ENCODE peak calls at places on chromosomes 12 and 14, in nine cellular contexts. A, M, L, U, R, X, H, I and K are unnamed samples.
A peak's percentile ranks its signal among the peaks of the same experiment; 100 is the strongest.

GRCh38 chr14:96567289-96567899 is 65.2 kb downstream of the PAPOLA start:
- DNase-seq in A (peak; percentile 41), M (no peak), L (no peak), U (no peak), R (peak; percentile 44), X (no peak), H (no peak), I (no peak), K (no peak)

GRCh38 chr14:47392351-47392750 is 283.1 kb downstream of the MDGA2 start:
- DNase-seq in A (no peak), M (no peak), L (no peak), U (no peak), R (peak; percentile 22), X (no peak), H (no peak), I (no peak), K (no peak)

GRCh38 chr12:9333129-9333528 is 124.9 kb upstream of the PZP start:
- DNase-seq in A (no peak), M (no peak), L (no peak), U (no peak), R (no peak), X (no peak), H (no peak), I (no peak), K (no peak)

GRCh38 chr12:47885566-47885965 is 19.2 kb downstream of the VDR start:
- DNase-seq in A (no peak), M (no peak), L (no peak), U (no peak), R (no peak), X (no peak), H (no peak), I (no peak), K (no peak)

GRCh38 chr14:88277205-88277604 is 45.9 kb downstream of the KCNK10 start:
- DNase-seq in A (no peak), M (no peak), L (no peak), U (no peak), R (no peak), X (no peak), H (no peak), I (no peak), K (no peak)

GRCh38 chr12:52054231-52054837 is 3.1 kb downstream of the NR4A1 start:
- DNase-seq in A (no peak), M (no peak), L (no peak), U (no peak), R (peak; percentile 17), X (no peak), H (peak; percentile 62), I (no peak), K (no peak)

GRCh38 chr12:52628111-52628507 is 9.8 kb upstream of the KRT73 start:
- DNase-seq in A (no peak), M (no peak), L (no peak), U (no peak), R (no peak), X (no peak), H (no peak), I (no peak), K (no peak)

GRCh38 chr14:69481815-69482568 is 2.5 kb upstream of the PLEKHD1 start:
- DNase-seq in A (no peak), M (no peak), L (no peak), U (no peak), R (no peak), X (peak; percentile 64), H (no peak), I (no peak), K (no peak)

GRCh38 chr14:57833304-57833703 is 32.6 kb downstream of the SLC35F4 start:
- DNase-seq in A (no peak), M (no peak), L (no peak), U (no peak), R (peak; percentile 25), X (no peak), H (no peak), I (no peak), K (no peak)

GRCh38 chr14:77099425-77100167 is 1.5 kb downstream of the CIPC start:
- DNase-seq in A (no peak), M (no peak), L (no peak), U (no peak), R (peak; percentile 66), X (no peak), H (no peak), I (no peak), K (no peak)

GRCh38 chr14:96255501-96256366 is at the start of gene BDKRB1:
- DNase-seq in A (no peak), M (no peak), L (no peak), U (no peak), R (no peak), X (no peak), H (no peak), I (no peak), K (no peak)

GRCh38 chr14:29857545-29857944 is 70.1 kb downstream of the PRKD1 start:
- DNase-seq in A (no peak), M (no peak), L (no peak), U (no peak), R (no peak), X (peak; percentile 55), H (no peak), I (no peak), K (no peak)

GRCh38 chr12:120013659-120014380 is 24.8 kb downstream of the BICDL1 start:
- DNase-seq in A (no peak), M (no peak), L (peak; percentile 33), U (no peak), R (no peak), X (peak; percentile 67), H (no peak), I (no peak), K (peak; percentile 62)

GRCh38 chr12:24551368-24551767 is 397.5 kb downstream of the BCAT1 start:
- DNase-seq in A (no peak), M (no peak), L (no peak), U (no peak), R (no peak), X (no peak), H (no peak), I (no peak), K (no peak)

GRCh38 chr12:2689879-2690278 is 104.9 kb upstream of the FKBP4 start:
- DNase-seq in A (peak; percentile 21), M (no peak), L (no peak), U (no peak), R (no peak), X (no peak), H (no peak), I (no peak), K (no peak)

GRCh38 chr12:57233357-57234232 is 4.1 kb downstream of the SHMT2 start:
- DNase-seq in A (no peak), M (no peak), L (no peak), U (no peak), R (no peak), X (no peak), H (no peak), I (no peak), K (no peak)

GRCh38 chr12:52058631-52059324 is 7.5 kb downstream of the NR4A1 start:
- DNase-seq in A (no peak), M (peak; percentile 59), L (no peak), U (no peak), R (peak; percentile 30), X (no peak), H (no peak), I (no peak), K (no peak)

GRCh38 chr14:104845834-104846441 is 19.1 kb upstream of the CEP170B start:
- DNase-seq in A (no peak), M (no peak), L (no peak), U (no peak), R (no peak), X (no peak), H (no peak), I (no peak), K (no peak)

GRCh38 chr12:65945457-65945856 is 121.2 kb downstream of the HMGA2 start:
- DNase-seq in A (no peak), M (no peak), L (no peak), U (no peak), R (no peak), X (no peak), H (no peak), I (no peak), K (no peak)
- H3K27ac ChIP-seq in A (no peak overlapping the region), M (no peak overlapping the region), L (no peak overlapping the region), U (no peak overlapping the region), R (no peak overlapping the region), X (no peak overlapping the region), H (no peak overlapping the region), I (no peak overlapping the region), K (no peak overlapping the region)

GRCh38 chr14:82182646-82183045 is 649.0 kb upstream of the SEL1L start:
- DNase-seq in A (no peak), M (no peak), L (no peak), U (no peak), R (no peak), X (no peak), H (no peak), I (no peak), K (no peak)

GRCh38 chr14:82180057-82180620 is 646.5 kb upstream of the SEL1L start:
- DNase-seq in A (no peak), M (no peak), L (no peak), U (no peak), R (no peak), X (no peak), H (no peak), I (no peak), K (no peak)
- H3K27ac ChIP-seq in A (no peak overlapping the region), M (no peak overlapping the region), L (no peak overlapping the region), U (no peak overlapping the region), R (no peak overlapping the region), X (no peak overlapping the region), H (no peak overlapping the region), I (no peak overlapping the region), K (no peak overlapping the region)

DNA sequence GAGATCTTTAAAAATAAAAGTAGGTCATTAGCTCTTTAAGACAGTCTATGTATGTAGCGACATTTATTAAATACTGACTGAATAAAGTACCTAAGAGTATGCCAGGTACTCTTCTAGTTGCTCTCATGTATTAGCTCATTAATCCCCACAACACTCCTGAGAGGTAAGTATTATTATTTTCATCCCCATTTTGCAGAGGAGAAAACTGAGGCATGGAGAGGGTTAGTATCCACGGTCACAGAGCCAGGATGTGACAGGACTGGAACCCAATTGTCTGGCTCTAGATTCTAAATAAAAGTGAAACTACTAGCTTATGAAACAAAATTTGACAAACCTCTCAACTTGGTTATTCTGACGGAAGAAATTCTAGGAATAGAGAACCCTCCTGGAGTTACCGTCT is 112.1 kb downstream of the CHST11 start:
- DNase-seq in A (no peak), M (no peak), L (no peak), U (no peak), R (no peak), X (no peak), H (no peak), I (no peak), K (no peak)
- H3K27ac ChIP-seq in A (no peak overlapping the region), M (no peak overlapping the region), L (no peak overlapping the region), U (peak overlapping the region; percentile 83), R (no peak overlapping the region), X (peak overlapping the region; percentile 95), H (no peak overlapping the region), I (no peak overlapping the region), K (no peak overlapping the region)

GRCh38 chr12:95286713-95287112 is 69.1 kb downstream of the VEZT start:
- DNase-seq in A (no peak), M (no peak), L (no peak), U (no peak), R (no peak), X (no peak), H (no peak), I (no peak), K (no peak)
- H3K27ac ChIP-seq in A (no peak overlapping the region), M (no peak overlapping the region), L (no peak overlapping the region), U (no peak overlapping the region), R (no peak overlapping the region), X (no peak overlapping the region), H (no peak overlapping the region), I (no peak overlapping the region), K (no peak overlapping the region)